ENCODE peak calls at places on chromosomes 1 and 21, in five cellular contexts. F is GM19239, X is esophagus squamous epithelium, E is neuronal stem cell, T is K562. S is an unnamed sample.

GRCh38 chr1:194171596-194171995 is 985.2 kb upstream of the B3GALT2 start:
- DNase-seq in F (no peak), X (no peak), E (no peak), T (no peak), S (no peak)

GRCh38 chr1:192235127-192235526 is 76.9 kb downstream of the RGS18 start:
- DNase-seq in F (no peak), X (no peak), E (no peak), T (no peak), S (no peak)

GRCh38 chr1:45667321-45668111 is 18.8 kb downstream of the GPBP1L1 start:
- DNase-seq in F (no peak), X (no peak), E (no peak), T (no peak), S (no peak)

GRCh38 chr1:175922254-175922881 is 179.0 kb upstream of the TNR start:
- DNase-seq in F (no peak), X (no peak), E (no peak), T (no peak), S (no peak)

GRCh38 chr1:110412576-110412975 is 5.1 kb upstream of the LAMTOR5 start:
- DNase-seq in F (peak), X (no peak), E (peak), T (peak), S (peak)

GRCh38 chr1:84996846-84997666 is at the start of gene MCOLN2:
- DNase-seq in F (no peak), X (no peak), E (peak), T (peak), S (peak)

GRCh38 chr1:170931650-170932049 is 3.7 kb upstream of the MROH9 start:
- DNase-seq in F (no peak), X (no peak), E (no peak), T (no peak), S (no peak)

GRCh38 chr1:31297273-31298247 is 728 bp downstream of the ZCCHC17 start:
- DNase-seq in F (no peak), X (no peak), E (peak), T (peak), S (no peak)

GRCh38 chr1:245881767-245882391 is 625.2 kb downstream of the SMYD3 start:
- DNase-seq in F (no peak), X (no peak), E (no peak), T (no peak), S (no peak)

GRCh38 chr1:23459338-23459757 is 24.6 kb downstream of the ASAP3 start:
- DNase-seq in F (no peak), X (no peak), E (no peak), T (peak), S (no peak)

GRCh38 chr1:246317723-246318359 is 189.2 kb downstream of the SMYD3 start:
- DNase-seq in F (no peak), X (no peak), E (no peak), T (no peak), S (no peak)

GRCh38 chr1:180503274-180503862 is 991 bp upstream of the ACBD6 start:
- DNase-seq in F (no peak), X (no peak), E (no peak), T (no peak), S (peak)

GRCh38 chr1:114154146-114154962 is 685 bp upstream of the SYT6 start:
- DNase-seq in F (no peak), X (no peak), E (no peak), T (peak), S (no peak)

GRCh38 chr1:44822981-44823451 is 14.7 kb downstream of the BTBD19 start:
- DNase-seq in F (no peak), X (no peak), E (no peak), T (no peak), S (no peak)

GRCh38 chr1:21865943-21866628 is 54.0 kb downstream of the LDLRAD2 start:
- DNase-seq in F (peak), X (no peak), E (no peak), T (peak), S (peak)

GRCh38 chr21:34836103-34836932 is 167.5 kb downstream of the CLIC6 start:
- DNase-seq in F (no peak), X (no peak), E (no peak), T (no peak), S (no peak)

GRCh38 chr1:182430263-182431068 is 19.5 kb upstream of the RGSL1 start:
- DNase-seq in F (no peak), X (no peak), E (no peak), T (no peak), S (no peak)

GRCh38 chr1:78254517-78254916 is 208.8 kb downstream of the GIPC2 start:
- DNase-seq in F (no peak), X (no peak), E (no peak), T (no peak), S (no peak)

GRCh38 chr1:217088521-217089221 is 365.4 kb upstream of the ESRRG start:
- DNase-seq in F (no peak), X (no peak), E (no peak), T (no peak), S (no peak)

GRCh38 chr1:232621050-232621449 is 8.9 kb downstream of the SIPA1L2 start:
- DNase-seq in F (no peak), X (no peak), E (no peak), T (no peak), S (no peak)

GRCh38 chr1:160157174-160157573 is 5.8 kb downstream of the ATP1A4 start:
- DNase-seq in F (no peak), X (no peak), E (no peak), T (no peak), S (no peak)

GRCh38 chr1:201019321-201019977 is 4.1 kb downstream of the KIF21B start:
- DNase-seq in F (peak), X (peak), E (no peak), T (peak), S (peak)

GRCh38 chr1:162562452-162562828 is 918 bp downstream of the UAP1 start:
- DNase-seq in F (no peak), X (no peak), E (no peak), T (no peak), S (no peak)